ENCODE peak calls at places on chromosome 7, in eight cellular contexts. I is HCT116, S is gastrocnemius medialis, D is heart left ventricle, A is body of pancreas, V is IMR-90, U is right lobe of liver, P is K562. K is an unnamed sample.
A peak's percentile ranks its signal among the peaks of the same experiment; 100 is the strongest.

GRCh38 chr7:100063376-100063775 is 13.8 kb downstream of the ZSCAN21 start:
- ATAC-seq in I (no peak), V (no peak), D (no peak), A (no peak), U (no peak), S (no peak), P (no peak), K (no peak)

GRCh38 chr7:123849855-123850254 is 4.9 kb downstream of the HYAL4 start:
- ATAC-seq in I (no peak), U (no peak), A (no peak), V (no peak), D (no peak), S (no peak), P (no peak), K (no peak)

GRCh38 chr7:86991844-86992243 is 67.6 kb downstream of the ELAPOR2 start:
- ATAC-seq in P (no peak), V (no peak), S (no peak), D (no peak), I (no peak), U (no peak), A (peak; percentile 45), K (no peak)

GRCh38 chr7:78535655-78536054 is 737.1 kb downstream of the PHTF2 start:
- ATAC-seq in V (no peak), I (no peak), S (no peak), D (no peak), U (no peak), P (peak; percentile 57), A (no peak), K (no peak)

GRCh38 chr7:108363659-108364058 is 92.6 kb downstream of the NRCAM start:
- ATAC-seq in I (no peak), U (no peak), V (no peak), S (no peak), D (no peak), P (no peak), A (no peak), K (no peak)

GRCh38 chr7:106420741-106421140 is 136.0 kb upstream of the NAMPT start:
- ATAC-seq in A (no peak), V (no peak), D (no peak), S (no peak), U (no peak), I (no peak), P (no peak), K (no peak)

GRCh38 chr7:5776894-5777645 is 4.4 kb downstream of the RNF216 start:
- ATAC-seq in S (no peak), A (no peak), I (no peak), P (no peak), D (no peak), U (no peak), V (no peak), K (no peak)

GRCh38 chr7:2663121-2663886 is 24.7 kb upstream of the AMZ1 start:
- ATAC-seq in P (peak; percentile 8), D (peak; percentile 45), A (peak; percentile 25), I (no peak), U (peak; percentile 80), S (peak; percentile 64), V (no peak), K (peak; percentile 69)

GRCh38 chr7:142334806-142335205 is 76.9 kb upstream of the PRSS58 start:
- ATAC-seq in A (no peak), D (no peak), P (no peak), I (no peak), S (no peak), V (no peak), U (no peak), K (no peak)

GRCh38 chr7:116588641-116589594 is 64.1 kb downstream of the CAV1 start:
- ATAC-seq in V (peak; percentile 60), U (peak; percentile 65), P (peak; percentile 85), A (no peak), S (no peak), D (peak; percentile 29), I (peak; percentile 60), K (no peak)

GRCh38 chr7:70590126-70590854 is 541.7 kb upstream of the GALNT17 start:
- ATAC-seq in I (no peak), P (no peak), V (no peak), U (peak; percentile 46), A (no peak), S (no peak), D (no peak), K (no peak)

GRCh38 chr7:149821191-149822148 is 16.7 kb upstream of the ZNF862 start:
- ATAC-seq in D (no peak), P (peak; percentile 10), S (no peak), I (no peak), V (no peak), A (no peak), U (peak; percentile 73), K (no peak)

GRCh38 chr7:135744938-135745701 is 3.5 kb downstream of the FAM180A start:
- ATAC-seq in V (peak; percentile 55), S (no peak), I (peak; percentile 75), D (no peak), A (no peak), P (no peak), U (no peak), K (no peak)

GRCh38 chr7:28685660-28686417 is 272.3 kb downstream of the TRIL start:
- ATAC-seq in S (peak; percentile 97), U (peak; percentile 95), I (peak; percentile 91), D (peak; percentile 94), A (peak; percentile 96), P (peak; percentile 89), V (peak; percentile 96), K (peak; percentile 97)

GRCh38 chr7:38880035-38880434 is 29.0 kb downstream of the VPS41 start:
- ATAC-seq in P (no peak), U (no peak), V (no peak), D (no peak), A (no peak), S (no peak), I (no peak), K (no peak)

GRCh38 chr7:398888-399287 is 108.9 kb downstream of the FOXL3 start:
- ATAC-seq in P (no peak), V (no peak), A (no peak), I (no peak), D (no peak), U (no peak), S (no peak), K (no peak)
- H3K27ac ChIP-seq in P (no peak overlapping the region), V (no peak overlapping the region), A (no peak overlapping the region), I (no peak overlapping the region), D (no peak overlapping the region), U (no peak overlapping the region), S (no peak overlapping the region), K (no peak overlapping the region)

GRCh38 chr7:1539346-1540321 is 9.1 kb downstream of the MAFK start:
- ATAC-seq in U (no peak), P (no peak), V (no peak), I (no peak), A (no peak), S (no peak), D (no peak), K (no peak)

GRCh38 chr7:1536768-1537630 is 6.5 kb downstream of the MAFK start:
- ATAC-seq in S (peak; percentile 70), A (peak; percentile 82), U (peak; percentile 79), P (peak; percentile 67), I (peak; percentile 84), V (peak; percentile 74), D (peak; percentile 85), K (peak; percentile 89)

GRCh38 chr7:1536105-1536767 is 5.7 kb downstream of the MAFK start:
- ATAC-seq in S (no peak), P (no peak), U (no peak), A (no peak), D (no peak), V (no peak), I (no peak), K (no peak)

GRCh38 chr7:1538544-1539345 is 8.2 kb downstream of the MAFK start:
- ATAC-seq in S (no peak), V (no peak), A (no peak), I (no peak), D (no peak), P (no peak), U (no peak), K (no peak)

DNA sequence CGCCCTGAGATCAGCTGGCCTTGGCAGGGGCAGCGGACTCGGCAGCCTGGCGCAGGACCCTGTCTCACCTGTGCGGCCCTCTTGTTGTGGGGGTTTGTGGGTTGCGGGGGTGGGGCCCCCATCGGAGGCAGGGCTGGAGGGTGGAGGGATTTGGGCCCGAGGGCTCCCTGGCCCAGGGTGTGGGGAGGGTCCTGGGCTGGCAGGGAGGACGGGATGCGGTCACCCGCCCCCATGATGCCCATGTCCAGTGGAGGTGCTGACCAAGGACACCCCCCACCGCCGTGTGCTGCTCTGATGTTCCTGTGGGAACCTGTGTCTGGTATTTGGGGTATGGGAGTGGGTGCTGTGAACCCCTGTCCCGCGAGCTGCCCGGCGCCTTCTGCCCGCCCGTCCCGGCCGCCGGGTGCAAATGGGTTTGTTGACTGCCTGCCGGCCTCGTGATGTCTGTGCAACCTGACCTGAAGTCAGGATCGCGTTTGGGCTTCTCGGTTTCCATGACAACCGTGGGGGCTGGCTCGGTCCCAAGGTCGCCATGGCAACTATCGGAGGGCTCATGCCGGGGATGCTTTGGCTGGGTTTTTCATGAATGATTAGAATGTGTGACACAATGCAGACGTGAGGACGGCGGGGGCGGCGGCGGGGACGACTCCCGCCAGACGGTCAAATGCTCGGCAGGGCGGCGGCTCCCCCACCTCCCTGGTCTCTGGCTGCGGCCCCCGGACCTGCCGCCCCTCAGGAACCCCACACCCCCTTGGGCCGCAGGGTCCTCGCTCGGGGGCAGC is 7.3 kb downstream of the MAFK start:
- ATAC-seq in U (peak; percentile 34), S (peak; percentile 34), V (peak; percentile 36), A (peak; percentile 47), P (peak; percentile 75), D (peak; percentile 29), I (no peak), K (peak; percentile 57)
- TF ChIP-seq POLR2A in U (peak; percentile 13), S (peak; percentile 52), V (peak; percentile 97), A (peak; percentile 30), P (no peak), D (peak; percentile 52), I (no peak), K (peak; percentile 65)

GRCh38 chr7:137847418-137848050 is 760 bp upstream of the DGKI start:
- ATAC-seq in A (no peak), I (no peak), S (no peak), V (no peak), P (no peak), D (no peak), U (peak; percentile 25), K (no peak)
- H3K27ac ChIP-seq in A (no peak overlapping the region), I (no peak overlapping the region), S (no peak overlapping the region), V (no peak overlapping the region), P (no peak overlapping the region), D (no peak overlapping the region), U (no peak overlapping the region), K (no peak overlapping the region)

DNA sequence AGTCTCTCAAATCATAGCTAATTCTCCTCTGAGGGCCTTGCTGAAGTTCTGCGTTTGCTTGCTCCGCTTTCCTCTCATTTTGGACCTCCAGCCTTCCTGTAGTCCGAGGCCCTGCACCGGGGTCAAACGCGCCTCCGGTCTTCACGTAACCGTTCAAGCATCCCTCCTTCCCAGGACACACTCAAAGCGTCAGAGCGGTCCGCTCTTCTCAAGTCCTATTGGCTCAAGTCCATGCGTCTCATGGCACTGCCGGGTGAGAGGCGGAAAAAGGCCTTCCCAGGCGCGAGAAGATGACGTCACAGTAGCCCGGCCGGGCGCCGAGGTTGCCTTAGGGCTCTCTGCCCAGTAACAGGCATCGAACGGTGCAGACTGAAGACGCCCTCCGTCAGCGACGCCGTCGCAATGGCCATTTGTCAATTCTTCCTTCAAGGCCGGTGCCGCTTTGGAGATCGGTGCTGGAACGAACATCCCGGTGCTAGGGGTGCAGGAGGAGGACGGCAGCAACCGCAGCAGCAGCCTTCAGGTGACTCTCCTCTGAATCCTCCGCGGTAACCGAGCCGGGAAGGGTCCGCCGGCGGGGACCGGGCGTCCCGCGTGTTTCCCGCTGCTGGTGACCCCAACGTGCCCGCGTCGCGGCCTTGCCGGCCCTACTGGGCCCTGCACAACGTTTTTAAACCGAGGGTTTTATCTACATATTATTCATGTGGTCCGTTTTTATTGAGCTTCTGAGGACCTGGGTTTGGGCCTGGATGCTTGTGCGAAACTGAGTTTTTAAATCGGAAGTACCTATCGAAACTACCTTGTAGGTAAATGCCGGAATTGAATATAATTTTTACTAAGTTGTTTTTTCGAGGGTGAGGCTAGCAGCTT is at the start of gene NUP42:
- ATAC-seq in D (peak; percentile 97), S (peak; percentile 98), U (peak; percentile 99), P (peak; percentile 93), A (peak; percentile 99), I (peak; percentile 94), V (peak; percentile 96), K (peak; percentile 99)
- TF ChIP-seq POLR2A in D (peak; percentile 68), S (peak; percentile 51), U (peak; percentile 75), P (peak; percentile 96), A (peak; percentile 86), I (peak; percentile 76), V (peak; percentile 72), K (peak; percentile 41)

K was measured in gastroesophageal sphincter.